ENCODE peak calls at places on chromosomes 2 and 18, in four cellular contexts. J is right cardiac atrium, O is body of pancreas, W is Calu3. U is an unnamed sample.
A peak's percentile ranks its signal among the peaks of the same experiment; 100 is the strongest.

GRCh38 chr2:10407841-10408648 is 40.1 kb downstream of the ODC1 start:
- DNase-seq in J (peak; percentile 67), O (peak; percentile 96), W (peak; percentile 77), U (peak; percentile 96)

GRCh38 chr2:47174731-47175361 is 19.7 kb upstream of the STPG4 start:
- DNase-seq in J (peak; percentile 32), O (peak; percentile 81), W (peak; percentile 76), U (peak; percentile 95)

GRCh38 chr2:30235008-30235655 is 3.8 kb downstream of the LBH start:
- DNase-seq in J (no peak), O (no peak), W (no peak), U (no peak)

GRCh38 chr2:230896346-230897115 is 28.5 kb downstream of the GPR55 start:
- DNase-seq in J (no peak), O (no peak), W (no peak), U (no peak)

GRCh38 chr2:65343381-65343780 is 89.0 kb downstream of the SPRED2 start:
- DNase-seq in J (no peak), O (no peak), W (no peak), U (no peak)

GRCh38 chr2:129176375-129176774 is 803.1 kb upstream of the RAB6C start:
- DNase-seq in J (no peak), O (no peak), W (no peak), U (no peak)

GRCh38 chr2:96291751-96292150 is 13.6 kb downstream of the SNRNP200 start:
- DNase-seq in J (no peak), O (no peak), W (no peak), U (no peak)

GRCh38 chr2:65070856-65071255 is 14.6 kb downstream of the CEP68 start:
- DNase-seq in J (no peak), O (no peak), W (no peak), U (no peak)

GRCh38 chr18:61591200-61591719 is 258.0 kb downstream of the CDH20 start:
- DNase-seq in J (no peak), O (no peak), W (no peak), U (no peak)

GRCh38 chr2:240556553-240557100 is 1.2 kb downstream of the ANKMY1 start:
- DNase-seq in J (peak; percentile 31), O (no peak), W (peak; percentile 84), U (peak; percentile 48)